ENCODE peak calls at places on chromosomes 12 and 14, in seven cellular contexts. P, V, R, K, N, E and T are unnamed samples.

GRCh38 chr14:101825797-101826196 is 64.3 kb downstream of the PPP2R5C start:
- DNase-seq in K (no peak), N (no peak), R (no peak), P (no peak), E (no peak), V (no peak), T (no peak)

GRCh38 chr12:49944718-49945117 is 5.8 kb upstream of the AQP2 start:
- DNase-seq in N (no peak), P (no peak), V (no peak), E (no peak), K (no peak), R (no peak), T (no peak)

GRCh38 chr12:81759215-81759991 is at the start of gene PPFIA2:
- DNase-seq in P (peak), V (no peak), R (peak), E (no peak), K (no peak), N (peak), T (no peak)

GRCh38 chr14:105314287-105315185 is at the start of gene PACS2:
- DNase-seq in E (peak), K (peak), R (peak), V (peak), P (peak), N (peak), T (no peak)

GRCh38 chr12:6200266-6201198 is at the start of gene CD9:
- DNase-seq in N (peak), R (peak), K (no peak), P (peak), V (peak), E (peak), T (no peak)

GRCh38 chr12:120466560-120467315 is 2.8 kb downstream of the SRSF9 start:
- DNase-seq in E (no peak), R (peak), K (peak), P (no peak), V (peak), N (peak), T (no peak)

GRCh38 chr14:23727566-23728335 is 91.6 kb downstream of the DHRS2 start:
- DNase-seq in E (peak), R (no peak), P (peak), V (peak), K (peak), N (no peak), T (no peak)

GRCh38 chr12:16062611-16063010 is 151.5 kb downstream of the DERA start:
- DNase-seq in N (no peak), V (no peak), P (no peak), R (no peak), E (no peak), K (no peak), T (no peak)

GRCh38 chr14:93073833-93074769 is 41.6 kb downstream of the ITPK1 start:
- DNase-seq in V (no peak), N (no peak), K (peak), R (no peak), E (no peak), P (no peak), T (no peak)

GRCh38 chr12:44227601-44228000 is 391.7 kb downstream of the TMEM117 start:
- DNase-seq in K (no peak), N (no peak), R (no peak), E (no peak), V (no peak), P (no peak), T (no peak)

GRCh38 chr12:65651060-65651459 is 173.2 kb upstream of the HMGA2 start:
- DNase-seq in K (no peak), V (no peak), R (no peak), P (no peak), E (no peak), N (no peak), T (no peak)

GRCh38 chr12:74889073-74889472 is 320.6 kb downstream of the KCNC2 start:
- DNase-seq in E (no peak), P (no peak), K (no peak), R (no peak), V (no peak), N (no peak), T (no peak)

GRCh38 chr12:119178544-119179334 is at the start of gene HSPB8:
- DNase-seq in K (peak), N (peak), R (peak), V (peak), P (peak), E (peak), T (no peak)

GRCh38 chr14:49959822-49960408 is 67.0 kb downstream of the ARF6 start:
- DNase-seq in E (no peak), R (no peak), K (no peak), P (no peak), V (no peak), N (no peak), T (peak)

GRCh38 chr14:49549881-49550280 is 36.3 kb downstream of the RPS29 start:
- DNase-seq in K (no peak), P (no peak), V (no peak), N (peak), E (no peak), R (peak), T (no peak)

GRCh38 chr12:99707883-99708282 is 60.3 kb downstream of the GARIN6 start:
- DNase-seq in P (no peak), N (no peak), V (no peak), K (no peak), R (no peak), E (no peak), T (no peak)

GRCh38 chr14:55117816-55118441 is 11.1 kb upstream of the LGALS3 start:
- DNase-seq in K (no peak), V (no peak), R (no peak), E (no peak), P (no peak), N (no peak), T (no peak)

GRCh38 chr12:71536279-71536938 is 96.8 kb downstream of the LGR5 start:
- DNase-seq in N (no peak), V (no peak), R (no peak), P (no peak), E (no peak), K (peak), T (no peak)

GRCh38 chr12:79710707-79711483 is 20.1 kb upstream of the PAWR start:
- DNase-seq in R (peak), N (no peak), P (no peak), E (no peak), K (no peak), V (no peak), T (no peak)

GRCh38 chr14:24081739-24082204 is 10.4 kb downstream of the CPNE6 start:
- DNase-seq in R (no peak), P (no peak), V (no peak), K (no peak), E (no peak), N (no peak), T (no peak)

GRCh38 chr14:34874386-34875030 is 652 bp downstream of the BAZ1A start:
- DNase-seq in E (peak), V (no peak), P (peak), K (peak), R (peak), N (peak), T (no peak)

GRCh38 chr12:124632510-124632909 is 65.1 kb upstream of the NCOR2 start:
- DNase-seq in P (no peak), N (no peak), R (no peak), E (peak), V (no peak), K (no peak), T (no peak)

GRCh38 chr12:26264215-26264838 is 69.0 kb downstream of the SSPN start:
- DNase-seq in V (no peak), R (no peak), K (no peak), N (no peak), E (no peak), P (no peak), T (no peak)

GRCh38 chr12:53968214-53969127 is 4.5 kb upstream of the HOXC11 start:
- DNase-seq in R (no peak), P (no peak), N (no peak), V (no peak), E (no peak), K (no peak), T (no peak)

GRCh38 chr14:105389976-105390848 is 8.1 kb upstream of the TEX22 start:
- DNase-seq in N (no peak), P (no peak), V (no peak), K (no peak), R (no peak), E (no peak), T (no peak)

GRCh38 chr12:1692221-1692620 is 1.4 kb downstream of the ADIPOR2 start:
- DNase-seq in P (no peak), E (no peak), N (no peak), V (no peak), R (no peak), K (no peak), T (no peak)

GRCh38 chr14:68807148-68807600 is 14.3 kb upstream of the ZFP36L1 start:
- DNase-seq in R (no peak), P (peak), E (peak), N (peak), V (no peak), K (peak), T (no peak)

GRCh38 chr14:67515386-67516079 is 17.6 kb upstream of the PLEKHH1 start:
- DNase-seq in P (peak), K (no peak), R (peak), E (no peak), N (peak), V (no peak), T (no peak)

GRCh38 chr12:130617219-130617618 is 98.9 kb downstream of the RIMBP2 start:
- DNase-seq in K (no peak), V (no peak), N (no peak), R (no peak), E (no peak), P (no peak), T (no peak)

GRCh38 chr12:43206396-43206795 is 345.6 kb downstream of the ADAMTS20 start:
- DNase-seq in R (no peak), K (no peak), N (no peak), P (no peak), V (no peak), E (no peak), T (no peak)

GRCh38 chr12:12979731-12980259 is 20.3 kb downstream of the HEBP1 start:
- DNase-seq in N (no peak), R (no peak), K (no peak), E (no peak), P (no peak), V (no peak), T (no peak)

GRCh38 chr12:26017484-26018211 is 59.2 kb downstream of the RASSF8 start:
- DNase-seq in V (peak), P (peak), N (peak), R (peak), K (peak), E (peak), T (no peak)

GRCh38 chr14:65810326-65810725 is 397.8 kb downstream of the FUT8 start:
- DNase-seq in N (no peak), E (no peak), V (no peak), R (no peak), K (no peak), P (no peak), T (no peak)

GRCh38 chr12:52086944-52087835 is 7.7 kb downstream of the SMIM41 start:
- DNase-seq in K (no peak), E (no peak), N (no peak), P (no peak), V (no peak), R (no peak), T (no peak)
- TF ChIP-seq SP1 in K (no peak), E (no peak), N (no peak), P (no peak), V (no peak), R (no peak), T (no peak)

GRCh38 chr12:108381793-108382436 is 42.8 kb upstream of the CMKLR1 start:
- DNase-seq in P (peak), R (peak), V (no peak), N (peak), E (no peak), K (no peak), T (no peak)
- TF ChIP-seq SP1 in P (no peak), R (no peak), V (no peak), N (no peak), E (no peak), K (no peak), T (no peak)

GRCh38 chr12:112978163-112979081 is at the start of gene OAS2:
- DNase-seq in V (no peak), K (peak), R (no peak), P (no peak), E (no peak), N (no peak), T (peak)
- TF ChIP-seq SP1 in V (no peak), K (no peak), R (no peak), P (no peak), E (no peak), N (no peak), T (peak)

DNA sequence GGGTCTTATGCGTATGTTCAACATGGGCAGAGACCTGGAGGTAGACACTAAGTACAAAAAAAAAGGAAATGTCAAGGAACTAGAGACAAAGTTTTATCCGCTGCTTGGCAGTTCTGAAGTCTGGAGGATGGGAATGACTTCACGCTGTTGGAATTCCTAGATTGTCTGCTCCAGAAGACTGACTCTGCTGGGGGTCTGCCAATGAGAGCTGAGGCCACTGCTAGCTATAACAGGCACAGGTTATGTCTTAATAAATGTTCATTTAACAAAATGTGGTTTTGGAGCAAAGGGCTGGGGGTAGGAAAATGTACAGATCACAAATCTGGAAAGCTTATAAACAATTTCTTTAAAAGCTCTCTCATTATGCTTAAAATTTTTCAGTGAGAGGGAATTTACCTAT is 5.9 kb downstream of the RNASE8 start:
- DNase-seq in K (no peak), V (no peak), P (peak), R (no peak), E (no peak), N (no peak), T (no peak)
- TF ChIP-seq SP1 in K (no peak), V (no peak), P (no peak), R (no peak), E (no peak), N (no peak), T (no peak)

GRCh38 chr12:111100554-111100953 is 180.2 kb upstream of the MYL2 start:
- DNase-seq in K (no peak), V (no peak), P (no peak), E (no peak), N (no peak), R (no peak), T (no peak)
- TF ChIP-seq SP1 in K (no peak), V (no peak), P (no peak), E (no peak), N (no peak), R (no peak), T (no peak)

GRCh38 chr14:95062946-95063345 is 94.4 kb downstream of the DICER1 start:
- DNase-seq in P (no peak), N (no peak), R (no peak), E (no peak), V (no peak), K (no peak), T (no peak)

GRCh38 chr14:95064256-95064655 is 93.1 kb downstream of the DICER1 start:
- DNase-seq in K (no peak), E (no peak), R (no peak), N (no peak), P (no peak), V (no peak), T (no peak)

GRCh38 chr14:95061317-95062093 is 95.8 kb downstream of the DICER1 start:
- DNase-seq in P (no peak), N (no peak), V (no peak), R (no peak), E (no peak), K (no peak), T (no peak)

GRCh38 chr14:95063391-95063790 is 93.9 kb downstream of the DICER1 start:
- DNase-seq in E (no peak), R (no peak), K (no peak), P (no peak), N (no peak), V (no peak), T (no peak)

DNA sequence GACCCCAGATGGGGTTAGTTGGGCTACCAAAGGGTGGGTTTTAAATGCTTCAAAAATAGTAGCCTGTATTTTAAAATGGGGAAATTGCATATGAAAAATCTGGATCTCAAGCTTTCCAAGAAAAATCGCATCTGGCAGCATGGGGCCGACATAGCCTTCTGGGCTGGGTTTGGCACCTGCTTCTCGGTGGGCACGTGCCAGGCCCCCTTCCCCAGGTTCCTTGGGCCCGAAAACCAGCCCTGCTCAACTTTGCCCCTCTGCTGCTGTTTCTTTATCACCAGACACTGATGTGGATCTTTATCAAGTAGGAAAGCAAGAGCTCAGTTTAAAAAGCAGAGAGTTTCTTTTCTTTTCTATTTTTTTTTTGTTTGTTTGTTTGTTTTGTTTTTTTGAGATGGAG is 95.1 kb downstream of the DICER1 start:
- DNase-seq in K (no peak), P (no peak), E (no peak), V (no peak), R (no peak), N (no peak), T (no peak)
- TF ChIP-seq SP1 in K (no peak), P (no peak), E (no peak), V (no peak), R (no peak), N (no peak), T (no peak)

DNA sequence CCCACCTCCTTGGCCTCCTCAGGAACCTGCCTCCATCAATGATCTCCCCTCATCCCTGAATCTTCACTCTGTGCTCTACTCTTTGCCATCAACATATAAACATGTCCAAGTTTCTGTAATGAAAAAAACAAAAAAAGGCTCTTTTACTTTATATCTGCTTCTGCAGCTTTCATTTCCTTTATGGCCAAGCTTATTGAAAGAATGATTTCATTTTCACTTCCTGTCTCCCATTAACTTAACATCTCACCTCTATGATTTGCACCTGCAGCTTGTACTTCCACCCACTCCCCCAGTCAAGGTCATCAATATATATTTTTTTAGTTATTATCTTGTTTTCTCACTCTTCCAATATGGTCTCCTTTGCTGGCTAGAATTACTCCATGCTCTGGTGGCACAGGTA is 15.6 kb upstream of the RNU6-7 start:
- DNase-seq in K (no peak), R (no peak), V (no peak), E (no peak), P (no peak), N (no peak), T (no peak)
- TF ChIP-seq SP1 in K (no peak), R (no peak), V (no peak), E (no peak), P (no peak), N (no peak), T (no peak)

DNA sequence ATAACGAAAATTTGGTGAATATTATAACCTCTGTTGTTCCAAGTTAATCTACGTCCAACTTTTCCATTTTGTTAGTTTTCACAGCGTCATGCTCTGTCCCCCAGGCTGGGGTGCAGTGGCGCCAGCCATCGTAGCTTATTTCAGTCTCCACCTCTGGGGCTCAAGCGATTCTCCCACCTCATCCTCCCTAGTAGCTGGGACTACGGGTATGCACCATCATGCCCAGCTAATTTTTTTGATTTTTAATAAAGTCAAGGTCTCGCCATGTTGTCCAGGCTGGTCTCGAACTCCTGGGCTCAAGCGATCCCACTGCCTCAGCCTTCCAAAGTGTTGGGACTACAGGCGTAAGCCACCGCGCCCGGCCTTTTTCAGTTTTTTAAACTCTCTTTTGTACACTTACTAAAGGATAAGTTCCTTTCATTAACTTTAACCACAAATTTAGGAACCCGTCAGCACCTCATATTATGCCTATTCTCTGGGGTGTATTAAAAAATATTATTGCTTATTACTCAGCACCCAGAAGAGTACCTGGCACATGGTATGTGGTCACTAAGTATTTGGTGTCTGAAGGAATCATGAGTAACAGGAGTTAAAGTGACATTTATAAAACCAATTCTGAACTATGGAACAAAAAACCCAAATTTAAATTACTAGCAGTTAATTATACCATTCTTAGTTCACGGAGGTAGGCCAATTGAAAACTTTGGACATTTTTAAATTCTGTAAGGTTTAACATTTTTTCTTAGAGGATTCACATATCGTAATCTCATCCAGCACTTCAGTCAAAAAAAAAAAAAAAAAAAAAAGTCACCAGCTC is 925 bp upstream of the MIPOL1 start:
- DNase-seq in P (no peak), R (no peak), E (no peak), V (no peak), N (no peak), K (no peak), T (no peak)
- TF ChIP-seq SP1 in P (no peak), R (no peak), E (no peak), V (no peak), N (no peak), K (no peak), T (no peak)